ENCODE peak calls at places on chromosomes 2 and 18, in six cellular contexts. V is hepatocyte, H is BJ, E is cardiac fibroblast, Z is pancreas, C is AG09309. A is an unnamed sample.

GRCh38 chr18:63515279-63515678 is 26.9 kb upstream of the SERPINB12 start:
- DNase-seq in V (no peak), H (no peak), E (no peak), Z (no peak), C (no peak), A (no peak)

GRCh38 chr2:173544621-173545363 is 190.1 kb downstream of the CDCA7 start:
- DNase-seq in V (peak), H (no peak), E (no peak), Z (no peak), C (no peak), A (no peak)

GRCh38 chr2:216621292-216621691 is 11.9 kb upstream of the IGFBP2 start:
- DNase-seq in V (peak), H (no peak), E (no peak), Z (no peak), C (no peak), A (no peak)

GRCh38 chr2:203830294-203831055 is 37.1 kb upstream of the CTLA4 start:
- DNase-seq in V (no peak), H (no peak), E (no peak), Z (no peak), C (no peak), A (no peak)

GRCh38 chr18:50281295-50281971 is at the start of gene MBD1:
- DNase-seq in V (peak), H (peak), E (peak), Z (peak), C (peak), A (peak)

GRCh38 chr18:26502834-26503233 is 45.5 kb downstream of the KCTD1 start:
- DNase-seq in V (no peak), H (no peak), E (no peak), Z (no peak), C (no peak), A (no peak)

GRCh38 chr2:110103060-110103961 is 12.3 kb downstream of the MALL start:
- DNase-seq in V (peak), H (no peak), E (no peak), Z (no peak), C (no peak), A (no peak)

GRCh38 chr2:22855761-22856184 is 529.2 kb upstream of the KLHL29 start:
- DNase-seq in V (no peak), H (no peak), E (no peak), Z (no peak), C (no peak), A (no peak)

GRCh38 chr18:22816266-22817176 is 116.6 kb upstream of the RBBP8 start:
- DNase-seq in V (peak), H (no peak), E (no peak), Z (no peak), C (no peak), A (no peak)

GRCh38 chr2:207869784-207870778 is 100.4 kb upstream of the FZD5 start:
- DNase-seq in V (peak), H (peak), E (peak), Z (peak), C (peak), A (no peak)

GRCh38 chr18:62710417-62710816 is 4.9 kb upstream of the PHLPP1 start:
- DNase-seq in V (no peak), H (peak), E (no peak), Z (no peak), C (peak), A (no peak)

GRCh38 chr18:56576826-56577573 is 61.4 kb downstream of the TXNL1 start:
- DNase-seq in V (peak), H (no peak), E (no peak), Z (no peak), C (no peak), A (no peak)

GRCh38 chr2:35410431-35411061 is 945.0 kb upstream of the CRIM1 start:
- DNase-seq in V (peak), H (no peak), E (peak), Z (peak), C (peak), A (no peak)

GRCh38 chr2:204354442-204354856 is 190.8 kb upstream of the PARD3B start:
- DNase-seq in V (no peak), H (no peak), E (no peak), Z (no peak), C (no peak), A (no peak)

GRCh38 chr2:205770557-205770956 is 88.3 kb downstream of the NRP2 start:
- DNase-seq in V (no peak), H (no peak), E (no peak), Z (no peak), C (no peak), A (no peak)

GRCh38 chr2:206164261-206164862 is 4.7 kb downstream of the EEF1B2 start:
- DNase-seq in V (peak), H (no peak), E (peak), Z (no peak), C (no peak), A (no peak)

GRCh38 chr18:34730774-34731173 is 20.7 kb downstream of the DTNA start:
- DNase-seq in V (no peak), H (no peak), E (no peak), Z (no peak), C (no peak), A (no peak)

GRCh38 chr18:34729740-34730338 is 19.7 kb downstream of the DTNA start:
- DNase-seq in V (no peak), H (no peak), E (peak), Z (no peak), C (no peak), A (no peak)

GRCh38 chr18:34734048-34734447 is 23.9 kb downstream of the DTNA start:
- DNase-seq in V (no peak), H (no peak), E (no peak), Z (no peak), C (no peak), A (no peak)

GRCh38 chr18:34726286-34727004 is 16.3 kb downstream of the DTNA start:
- DNase-seq in V (peak), H (no peak), E (no peak), Z (no peak), C (no peak), A (no peak)

DNA sequence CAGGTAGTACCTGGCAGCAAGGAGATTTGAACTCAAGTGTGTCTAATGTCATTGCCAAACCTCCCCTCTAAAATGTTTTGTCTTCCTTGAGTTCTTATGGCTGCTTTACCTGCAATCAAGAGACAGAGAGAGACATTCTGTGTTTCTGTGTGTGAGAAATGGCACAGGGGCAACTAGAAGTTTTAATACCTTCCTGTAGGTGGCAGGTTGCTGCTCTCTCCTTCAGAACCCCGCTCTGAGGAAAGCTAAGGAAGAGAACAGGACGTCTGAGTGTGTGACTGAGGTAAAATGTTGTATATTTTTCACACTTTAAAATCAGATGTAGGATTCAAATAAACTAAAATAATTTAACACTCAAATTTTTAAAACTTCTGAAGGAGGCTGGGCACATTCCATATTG is 19.2 kb downstream of the DTNA start:
- DNase-seq in V (peak), H (no peak), E (peak), Z (no peak), C (no peak), A (no peak)
- TF ChIP-seq CTCF in V (peak), H (peak), E (peak), Z (no peak), C (peak), A (no peak)

GRCh38 chr2:42975358-42975717 is 183.0 kb upstream of the HAAO start:
- DNase-seq in V (no peak), H (no peak), E (no peak), Z (no peak), C (no peak), A (no peak)
- TF ChIP-seq CTCF in V (no peak), H (no peak), E (no peak), Z (no peak), C (no peak), A (no peak)

GRCh38 chr2:66445781-66446177 is 10.9 kb downstream of the MEIS1 start:
- DNase-seq in V (peak), H (no peak), E (peak), Z (peak), C (no peak), A (no peak)
- TF ChIP-seq CTCF in V (peak), H (peak), E (no peak), Z (no peak), C (no peak), A (no peak)

DNA sequence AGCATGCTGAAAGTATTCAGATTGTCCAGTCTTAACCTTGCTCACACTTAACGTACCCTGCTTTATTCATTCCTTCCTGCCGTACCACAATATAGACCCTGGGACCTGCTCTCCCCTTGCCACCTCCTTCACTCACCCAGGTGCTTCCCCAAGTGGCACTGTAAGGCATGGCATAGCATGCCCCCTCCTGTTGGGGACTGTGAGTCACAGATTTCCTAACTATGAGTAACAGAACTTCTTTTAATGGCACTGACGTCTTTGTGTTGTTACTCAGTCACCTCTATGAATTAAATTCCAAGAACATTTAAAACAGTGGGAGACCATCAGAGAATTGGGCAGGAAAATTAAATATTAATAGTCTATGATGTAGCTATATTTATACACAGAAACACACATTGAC is 117.2 kb downstream of the CTNNA2 start:
- DNase-seq in V (peak), H (no peak), E (no peak), Z (no peak), C (no peak), A (no peak)
- TF ChIP-seq CTCF in V (no peak), H (no peak), E (no peak), Z (no peak), C (no peak), A (no peak)

DNA sequence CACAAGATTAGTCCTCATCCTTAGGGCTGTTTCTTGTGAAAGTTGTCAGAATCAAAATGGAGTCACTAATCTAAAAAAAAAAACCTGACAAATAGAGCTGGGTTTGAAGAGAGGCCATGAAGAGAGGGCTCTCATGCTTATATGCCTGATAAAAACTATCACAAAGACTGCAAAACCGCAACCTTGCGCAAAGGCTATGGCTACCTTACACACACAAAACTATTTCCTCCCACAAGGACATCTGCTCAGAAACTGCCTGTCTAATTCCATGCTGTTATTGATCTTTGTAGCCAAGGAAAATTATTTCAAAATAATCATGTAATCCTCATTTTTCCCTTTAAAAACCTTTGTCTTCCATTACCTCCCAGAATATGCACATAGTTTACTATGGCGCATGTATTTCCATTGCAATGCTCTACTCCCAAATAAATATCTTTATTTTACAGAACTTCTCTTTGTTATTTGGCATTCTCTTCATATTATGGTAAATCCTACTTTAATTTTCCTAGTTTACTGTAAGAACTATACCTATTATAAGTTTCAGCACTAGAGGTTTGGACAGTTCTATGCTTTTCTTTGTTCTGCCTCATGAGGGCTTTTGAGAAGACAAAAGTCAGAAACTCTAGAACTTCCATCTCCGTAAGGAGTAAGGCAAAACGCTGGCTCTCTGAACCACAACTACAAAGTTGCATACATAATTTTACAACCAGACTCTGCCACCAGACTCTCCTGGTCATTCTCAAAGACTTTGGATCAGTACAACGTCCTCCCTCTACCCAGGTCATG is 9.6 kb upstream of the DPYSL5 start:
- DNase-seq in V (peak), H (no peak), E (peak), Z (no peak), C (no peak), A (no peak)
- TF ChIP-seq CTCF in V (no peak), H (peak), E (no peak), Z (no peak), C (no peak), A (no peak)

DNA sequence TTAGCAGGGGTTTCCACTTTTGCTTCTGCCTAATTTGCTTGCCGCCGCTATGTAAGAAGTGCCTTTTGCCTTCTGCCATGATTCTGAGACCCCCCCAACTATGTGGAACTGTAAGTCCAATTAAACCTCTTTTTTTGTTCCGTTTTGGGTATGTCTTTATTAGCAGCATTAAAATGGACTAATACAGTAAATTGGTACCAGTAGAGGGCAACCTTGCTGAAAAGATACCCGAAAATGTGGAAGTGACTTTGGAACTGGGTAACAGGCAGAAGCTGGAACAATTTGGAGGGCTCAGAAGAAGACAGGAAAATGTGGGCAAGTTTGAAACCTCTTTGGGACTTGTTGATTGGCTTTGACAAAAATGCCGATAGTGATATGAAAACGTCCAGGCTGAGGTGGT is 216.1 kb upstream of the FSIP2 start:
- DNase-seq in V (no peak), H (no peak), E (no peak), Z (no peak), C (no peak), A (no peak)
- TF ChIP-seq CTCF in V (no peak), H (no peak), E (no peak), Z (no peak), C (no peak), A (no peak)

GRCh38 chr2:162989507-162989906 is 150.9 kb upstream of the KCNH7 start:
- DNase-seq in V (no peak), H (no peak), E (no peak), Z (no peak), C (no peak), A (no peak)
- TF ChIP-seq CTCF in V (no peak), H (no peak), E (no peak), Z (no peak), C (no peak), A (no peak)

GRCh38 chr2:101307503-101307902 is 998 bp downstream of the RNF149 start:
- DNase-seq in V (no peak), H (no peak), E (peak), Z (no peak), C (no peak), A (no peak)

GRCh38 chr2:101309211-101309700 is 755 bp upstream of the RNF149 start:
- DNase-seq in V (no peak), H (no peak), E (no peak), Z (no peak), C (no peak), A (no peak)

GRCh38 chr2:101306410-101306809 is 2.1 kb downstream of the RNF149 start:
- DNase-seq in V (no peak), H (no peak), E (no peak), Z (peak), C (no peak), A (no peak)

GRCh38 chr2:101308432-101309210 is at the start of gene RNF149:
- DNase-seq in V (peak), H (no peak), E (peak), Z (peak), C (peak), A (peak)

DNA sequence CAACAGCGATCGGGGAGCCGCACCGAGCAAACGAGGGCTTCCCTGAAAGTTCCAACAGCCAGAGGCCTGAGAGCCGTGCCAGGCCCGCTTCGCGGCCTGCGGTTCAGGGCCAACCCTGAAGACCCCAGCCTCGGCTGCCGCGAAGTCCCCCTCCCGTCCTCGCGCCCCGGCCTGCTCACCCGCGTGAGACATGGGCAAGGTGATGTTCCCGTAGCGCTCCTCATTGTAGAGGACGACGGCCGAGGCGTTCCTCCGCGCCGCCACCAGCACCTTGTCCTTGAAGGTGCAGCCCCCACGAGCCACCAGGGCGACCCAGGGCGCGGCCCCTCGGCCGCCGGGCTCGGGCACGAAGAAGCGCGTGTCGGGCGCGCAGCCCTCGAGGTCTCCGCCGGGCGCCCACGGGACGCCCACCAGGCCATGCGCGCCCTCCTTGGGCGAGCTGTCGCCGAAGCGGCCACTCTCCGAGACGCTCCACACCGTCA is 510 bp downstream of the RNF149 start:
- DNase-seq in V (peak), H (no peak), E (peak), Z (peak), C (no peak), A (no peak)
- TF ChIP-seq CTCF in V (no peak), H (no peak), E (no peak), Z (no peak), C (no peak), A (no peak)

GRCh38 chr18:51988277-51988676 is 351.7 kb upstream of the DCC start:
- DNase-seq in V (no peak), H (no peak), E (no peak), Z (no peak), C (no peak), A (no peak)
- TF ChIP-seq CTCF in V (no peak), H (no peak), E (no peak), Z (no peak), C (no peak), A (no peak)